ENCODE peak calls at places on chromosome 9, in six cellular contexts. R is CD4-positive, alpha-beta T cell; Z is cardiac muscle cell; W is fibroblast of mammary gland; S is left ventricle myocardium inferior; F is IMR-90. E is an unnamed sample.
A peak's percentile ranks its signal among the peaks of the same experiment; 100 is the strongest.

GRCh38 chr9:79799691-79800345 is 228.1 kb downstream of the TLE4 start:
- DNase-seq in R (no peak), Z (peak; percentile 89), W (no peak), S (peak; percentile 20), F (no peak), E (no peak)

GRCh38 chr9:109868722-109869121 is 88.7 kb downstream of the PALM2AKAP2 start:
- DNase-seq in R (no peak), Z (no peak), W (no peak), S (no peak), F (no peak), E (no peak)

GRCh38 chr9:88775037-88775471 is 216.2 kb upstream of the S1PR3 start:
- DNase-seq in R (no peak), Z (peak; percentile 97), W (peak; percentile 98), S (no peak), F (peak; percentile 98), E (no peak)

GRCh38 chr9:84597131-84597530 is 72.4 kb upstream of the NTRK2 start:
- DNase-seq in R (no peak), Z (no peak), W (no peak), S (no peak), F (no peak), E (no peak)

GRCh38 chr9:110546411-110546871 is 33.1 kb downstream of the SVEP1 start:
- DNase-seq in R (no peak), Z (no peak), W (peak; percentile 43), S (no peak), F (peak; percentile 7), E (no peak)

GRCh38 chr9:17291766-17292165 is 156.9 kb downstream of the CNTLN start:
- DNase-seq in R (no peak), Z (peak; percentile 3), W (no peak), S (no peak), F (peak; percentile 63), E (no peak)

GRCh38 chr9:134891016-134891589 is 10.5 kb downstream of the FCN2 start:
- DNase-seq in R (no peak), Z (no peak), W (peak; percentile 54), S (no peak), F (no peak), E (no peak)

GRCh38 chr9:33166263-33167083 is 663 bp downstream of the B4GALT1 start:
- DNase-seq in R (no peak), Z (peak; percentile 59), W (peak; percentile 45), S (peak; percentile 55), F (no peak), E (peak; percentile 55)

GRCh38 chr9:34566972-34567371 is 22.6 kb downstream of the CNTFR start:
- DNase-seq in R (no peak), Z (no peak), W (no peak), S (no peak), F (no peak), E (no peak)

GRCh38 chr9:132514011-132514744 is 68.2 kb upstream of the BARHL1 start:
- DNase-seq in R (no peak), Z (no peak), W (no peak), S (no peak), F (no peak), E (no peak)

DNA sequence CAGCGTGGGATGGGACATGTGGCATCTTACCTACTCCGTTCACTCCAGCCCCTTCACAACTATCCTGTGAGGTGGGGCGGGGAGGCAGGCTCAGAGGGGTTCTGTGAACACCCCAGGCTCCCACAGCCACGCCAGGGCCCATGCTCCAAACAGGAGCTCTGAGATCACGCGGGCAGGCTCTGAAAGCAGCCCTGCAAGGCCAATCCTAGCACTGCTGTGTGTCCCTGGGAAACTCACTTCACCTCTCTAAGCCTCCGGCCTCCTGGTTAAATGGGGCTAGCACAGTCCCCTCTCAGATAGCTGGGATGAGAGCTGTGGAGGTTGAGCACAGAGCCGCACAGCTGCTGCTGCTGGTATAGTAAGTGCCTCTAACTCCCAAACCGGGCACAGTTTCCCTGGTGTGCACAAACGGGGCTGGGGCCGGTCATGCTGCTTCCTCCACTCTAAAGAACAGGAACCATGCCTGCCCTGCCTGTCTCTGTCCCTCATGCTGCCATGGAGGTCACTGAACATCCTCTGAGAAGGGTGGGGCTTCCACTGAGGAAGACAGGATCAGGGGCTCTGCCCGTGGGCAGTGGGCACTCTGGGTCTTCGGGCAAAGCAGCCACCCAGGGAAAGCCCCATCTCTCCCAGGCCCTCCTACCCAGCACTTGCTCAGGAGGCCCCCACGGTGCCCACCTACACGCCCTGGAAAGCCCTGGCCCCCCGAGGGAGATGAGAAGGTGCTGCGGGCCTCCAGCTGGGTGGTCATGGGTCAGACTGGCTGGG is 13.0 kb upstream of the ASS1 start:
- DNase-seq in R (no peak), Z (no peak), W (no peak), S (no peak), F (no peak), E (no peak)
- TF ChIP-seq CTCF in R (no peak), Z (no peak), W (no peak), S (no peak), F (no peak), E (no peak)

GRCh38 chr9:114497727-114498382 is 7.4 kb downstream of the WHRN start:
- DNase-seq in R (no peak), Z (no peak), W (no peak), S (no peak), F (no peak), E (no peak)
- TF ChIP-seq CTCF in R (no peak), Z (no peak), W (no peak), S (no peak), F (no peak), E (no peak)

DNA sequence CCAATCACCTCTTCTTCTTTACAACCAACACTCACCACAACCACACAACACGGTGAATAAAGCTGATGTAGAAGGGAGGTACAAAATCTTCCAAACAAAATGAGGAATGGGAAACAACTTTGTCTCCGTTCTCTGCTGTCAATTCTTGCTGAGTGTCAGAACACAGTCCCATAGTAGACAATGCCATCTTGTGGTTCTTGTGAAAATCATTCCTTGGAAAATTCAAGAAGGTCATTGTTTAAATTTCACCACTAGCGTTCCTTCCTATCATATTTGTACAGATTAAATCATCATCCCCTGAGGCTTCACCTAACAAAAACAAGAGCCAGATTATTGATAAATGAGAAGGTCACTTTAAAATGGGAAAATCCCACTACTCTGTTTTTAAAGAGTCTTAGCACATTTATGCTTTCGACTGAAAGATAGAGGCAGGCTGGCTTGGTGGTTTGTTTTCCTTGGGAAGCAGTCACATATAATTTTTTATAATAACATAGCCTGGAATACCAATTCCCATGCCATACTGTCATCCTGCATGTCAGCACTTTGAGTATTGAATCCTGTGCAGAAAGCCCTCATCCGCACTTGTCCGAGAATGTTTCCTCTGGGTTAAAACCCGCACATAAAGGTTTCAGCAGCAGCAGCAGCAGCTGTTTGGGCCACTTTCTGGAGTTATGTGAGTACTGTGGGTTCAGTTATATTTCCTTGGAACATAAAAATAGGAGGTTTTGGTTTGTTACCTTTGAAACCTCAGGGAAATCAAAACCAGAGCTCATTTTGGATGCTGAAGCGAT is 395.0 kb upstream of the SMARCA2 start:
- DNase-seq in R (no peak), Z (peak; percentile 18), W (peak; percentile 11), S (no peak), F (no peak), E (no peak)
- TF ChIP-seq CTCF in R (no peak), Z (peak; percentile 16), W (no peak), S (peak; percentile 45), F (no peak), E (no peak)

GRCh38 chr9:129576546-129577543 is 44.1 kb downstream of the C9orf50 start:
- DNase-seq in R (no peak), Z (peak; percentile 91), W (peak; percentile 81), S (peak; percentile 31), F (peak; percentile 74), E (no peak)
- TF ChIP-seq CTCF in R (no peak), Z (no peak), W (no peak), S (no peak), F (no peak), E (no peak)

DNA sequence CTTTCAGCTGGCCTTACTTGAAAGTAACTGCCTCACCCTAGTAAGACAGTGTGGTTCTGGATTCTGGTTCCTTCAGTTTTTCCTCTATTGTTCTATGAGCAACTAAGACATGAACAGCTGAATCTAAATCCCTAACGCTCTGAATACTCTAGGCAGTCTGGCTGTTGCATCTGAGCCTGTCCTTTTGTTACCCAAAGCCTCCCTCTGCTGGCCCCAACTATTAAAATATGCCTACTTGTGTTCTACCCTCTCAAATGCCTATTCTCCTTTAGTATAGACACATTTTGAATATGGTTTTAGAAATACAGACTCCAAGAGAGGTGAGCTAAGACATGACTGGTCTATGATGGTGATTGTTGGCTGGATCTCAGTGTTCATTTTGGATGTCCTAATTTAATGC is 1203.6 kb upstream of the DMAC1 start:
- DNase-seq in R (no peak), Z (peak; percentile 5), W (peak; percentile 64), S (no peak), F (no peak), E (no peak)
- TF ChIP-seq CTCF in R (no peak), Z (no peak), W (peak; percentile 37), S (peak; percentile 54), F (no peak), E (no peak)

DNA sequence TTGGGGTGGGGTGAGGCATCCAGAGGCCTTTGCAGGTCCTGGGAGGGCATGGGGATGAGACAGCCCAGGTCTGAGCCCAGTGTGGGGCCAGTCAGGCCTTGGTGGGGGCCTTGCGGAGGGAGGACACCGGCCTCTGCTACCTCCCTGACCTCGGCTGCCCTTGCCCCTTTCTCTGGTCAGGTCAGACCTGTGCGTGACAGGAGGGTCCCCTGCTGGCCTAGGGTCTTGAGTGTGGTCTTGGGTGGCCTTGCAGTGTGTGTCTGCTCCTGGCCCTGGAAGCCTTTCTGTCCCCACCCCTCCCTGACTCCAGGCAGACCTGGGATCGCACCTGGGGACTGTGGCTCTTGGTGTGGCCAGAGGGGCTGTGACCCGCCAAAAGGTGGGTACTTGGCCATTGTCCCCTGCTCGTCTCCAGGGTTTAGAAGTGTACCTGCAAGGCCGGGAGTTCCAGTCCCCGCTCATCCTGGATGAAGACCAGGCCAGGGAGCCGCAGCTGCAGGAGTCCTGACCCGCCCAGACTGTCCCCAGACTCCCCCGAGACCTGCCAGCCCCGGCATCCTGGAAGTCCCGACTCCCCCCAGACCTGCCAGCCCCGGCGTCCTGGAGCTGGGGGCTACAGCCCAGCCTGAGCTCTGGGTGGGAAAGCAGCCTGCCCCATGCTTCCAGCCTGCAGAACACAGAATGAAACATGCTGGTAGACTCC is 4.4 kb upstream of the MAN1B1 start:
- DNase-seq in R (no peak), Z (no peak), W (no peak), S (no peak), F (no peak), E (no peak)
- TF ChIP-seq CTCF in R (no peak), Z (no peak), W (no peak), S (no peak), F (no peak), E (no peak)

GRCh38 chr9:123710299-123710698 is 219.6 kb downstream of the DENND1A start:
- DNase-seq in R (no peak), Z (peak; percentile 86), W (peak; percentile 76), S (no peak), F (peak; percentile 95), E (no peak)
- TF ChIP-seq CTCF in R (no peak), Z (no peak), W (no peak), S (no peak), F (no peak), E (no peak)